ENCODE peak calls at places on chromosomes 16 and 17, in six cellular contexts. L, A, S, Q, B and D are unnamed samples.
A peak's percentile ranks its signal among the peaks of the same experiment; 100 is the strongest.

GRCh38 chr17:8865385-8865784 is 2.1 kb downstream of the PIK3R6 start:
- DNase-seq in L (no peak), B (no peak), Q (no peak), S (no peak), A (no peak), D (no peak)

GRCh38 chr16:57589374-57589773 is 39.1 kb upstream of the ADGRG1 start:
- DNase-seq in L (no peak), Q (no peak), A (no peak), S (no peak), B (no peak), D (peak; percentile 9)

GRCh38 chr17:6163632-6164319 is 93.6 kb downstream of the WSCD1 start:
- DNase-seq in Q (peak; percentile 17), B (no peak), S (no peak), A (peak; percentile 80), L (no peak), D (no peak)

GRCh38 chr16:85556456-85557082 is 56.6 kb upstream of the GSE1 start:
- DNase-seq in A (peak; percentile 33), S (peak; percentile 55), B (peak; percentile 84), Q (no peak), L (no peak), D (peak; percentile 67)

GRCh38 chr16:19888834-19889233 is 4.2 kb upstream of the GPRC5B start:
- DNase-seq in S (no peak), Q (no peak), L (no peak), B (no peak), A (no peak), D (no peak)

GRCh38 chr17:58741121-58741625 is 14.5 kb upstream of the PPM1E start:
- DNase-seq in Q (peak; percentile 28), L (peak; percentile 5), B (no peak), A (peak; percentile 92), S (no peak), D (no peak)

GRCh38 chr16:75379911-75380847 is 53.1 kb downstream of the CFDP1 start:
- DNase-seq in Q (no peak), A (no peak), L (no peak), B (peak; percentile 69), S (peak; percentile 22), D (peak; percentile 26)

GRCh38 chr16:1413684-1414531 is 596 bp downstream of the UNKL start:
- DNase-seq in Q (no peak), B (peak; percentile 80), L (no peak), A (peak; percentile 49), S (peak; percentile 21), D (peak; percentile 84)

GRCh38 chr17:63827002-63827800 is at the start of the genes FTSJ3 and PSMC5:
- DNase-seq in Q (peak; percentile 86), B (peak; percentile 95), L (peak; percentile 94), A (peak; percentile 96), S (peak; percentile 93), D (peak; percentile 95)

GRCh38 chr16:28260193-28260592 is 32.1 kb upstream of the SBK1 start:
- DNase-seq in L (peak; percentile 13), S (no peak), B (no peak), A (no peak), Q (no peak), D (no peak)

GRCh38 chr16:47260496-47260895 is 116.8 kb upstream of the NETO2 start:
- DNase-seq in Q (no peak), A (no peak), S (no peak), L (no peak), B (no peak), D (no peak)

GRCh38 chr16:10494343-10495030 is 85.9 kb downstream of the EMP2 start:
- DNase-seq in A (no peak), S (no peak), Q (no peak), B (no peak), L (no peak), D (no peak)

GRCh38 chr16:3266873-3267537 is 10.6 kb upstream of the MEFV start:
- DNase-seq in A (peak; percentile 49), S (no peak), L (peak; percentile 57), B (peak; percentile 19), Q (peak; percentile 16), D (no peak)

GRCh38 chr17:60154616-60155426 is 5.0 kb downstream of the CA4 start:
- DNase-seq in Q (peak; percentile 90), S (no peak), L (peak; percentile 61), B (no peak), A (peak; percentile 79), D (no peak)

GRCh38 chr16:84548508-84548907 is 44.0 kb upstream of the MEAK7 start:
- DNase-seq in L (no peak), A (no peak), S (no peak), Q (no peak), B (no peak), D (no peak)

GRCh38 chr16:53743149-53743566 is 39.2 kb downstream of the FTO start:
- DNase-seq in S (no peak), L (peak; percentile 54), B (peak; percentile 6), A (peak; percentile 66), Q (no peak), D (no peak)

GRCh38 chr16:81168406-81168805 is 70.1 kb upstream of the BCO1 start:
- DNase-seq in Q (no peak), S (no peak), L (no peak), A (no peak), B (no peak), D (no peak)

GRCh38 chr16:66427871-66428681 is 981 bp downstream of the BEAN1 start:
- DNase-seq in A (no peak), L (no peak), Q (no peak), S (no peak), B (no peak), D (no peak)

GRCh38 chr17:2796164-2797140 is at the start of gene RAP1GAP2:
- DNase-seq in A (no peak), B (no peak), S (peak; percentile 46), Q (no peak), L (no peak), D (peak; percentile 51)

GRCh38 chr17:42642377-42642776 is 16.7 kb upstream of the TUBG2 start:
- DNase-seq in Q (no peak), A (no peak), L (no peak), S (no peak), B (no peak), D (no peak)

GRCh38 chr17:1839516-1839915 is 9.7 kb downstream of the RPA1 start:
- DNase-seq in S (no peak), Q (no peak), A (no peak), L (no peak), B (no peak), D (no peak)